ENCODE peak calls at places on chromosome 1, in eight cellular contexts. W, O, A, D, K, J, R and T are unnamed samples. For H3K4me1, the result is how much of the 10 kb centered on the place peaks cover.

GRCh38 chr1:172903581-172904220 is 147.0 kb downstream of the TNFSF18 start:
- DNase-seq in O (peak), R (no peak), W (no peak), K (no peak), A (no peak), J (no peak), D (no peak), T (no peak)

GRCh38 chr1:158203693-158204457 is 23.2 kb downstream of the CD1D start:
- DNase-seq in W (peak), O (peak), K (peak), D (no peak), R (no peak), J (no peak), A (no peak), T (peak)

GRCh38 chr1:172895761-172896160 is 155.0 kb downstream of the TNFSF18 start:
- DNase-seq in J (no peak), A (no peak), W (no peak), R (no peak), D (no peak), O (no peak), K (no peak), T (peak)

GRCh38 chr1:202968895-202969295 is 1.8 kb upstream of the CYB5R1 start:
- DNase-seq in K (peak), W (peak), A (peak), R (peak), J (peak), O (peak), D (no peak), T (peak)

GRCh38 chr1:36134805-36135339 is 9.8 kb upstream of the COL8A2 start:
- DNase-seq in R (no peak), W (peak), K (no peak), J (peak), D (no peak), A (no peak), O (peak), T (no peak)

GRCh38 chr1:168488153-168488552 is 55.6 kb downstream of the XCL2 start:
- DNase-seq in W (no peak), K (no peak), D (no peak), J (no peak), O (peak), R (no peak), A (peak), T (no peak)

GRCh38 chr1:218345673-218346390 is 696 bp downstream of the TGFB2 start:
- DNase-seq in R (peak), J (peak), D (peak), A (peak), W (peak), O (peak), K (peak), T (peak)

GRCh38 chr1:204858381-204858821 is 12.3 kb upstream of the NFASC start:
- DNase-seq in A (no peak), K (no peak), W (no peak), D (no peak), J (no peak), R (no peak), O (peak), T (no peak)

GRCh38 chr1:198494139-198494538 is 46.3 kb downstream of the ATP6V1G3 start:
- DNase-seq in J (no peak), W (no peak), D (no peak), K (no peak), O (no peak), A (no peak), R (no peak), T (no peak)

GRCh38 chr1:8396083-8396911 is 78.4 kb downstream of the SLC45A1 start:
- DNase-seq in D (no peak), A (no peak), R (no peak), K (peak), J (no peak), O (peak), W (no peak), T (no peak)

DNA sequence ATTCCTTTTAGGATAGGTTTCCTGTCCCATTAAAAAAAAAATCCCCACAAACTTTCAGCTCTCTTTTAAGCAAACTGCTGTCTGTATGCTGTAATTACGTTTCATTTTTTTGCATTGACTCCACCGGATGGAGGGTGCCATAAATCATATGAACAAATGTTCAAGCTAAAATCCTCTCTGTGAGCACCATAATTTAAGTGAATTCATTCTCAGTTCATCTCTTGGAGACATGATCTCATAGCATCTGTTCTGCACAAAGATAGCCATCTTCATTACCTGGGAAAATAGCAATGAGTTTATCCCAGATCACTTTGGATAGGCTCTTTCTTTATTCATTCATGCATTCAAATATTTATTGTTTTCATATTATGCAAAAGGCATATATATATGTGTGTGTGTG is 379.4 kb downstream of the TTLL7 start:
- DNase-seq in O (no peak), A (no peak), W (no peak), D (no peak), K (peak), R (no peak), J (no peak), T (no peak)
- H3K27ac ChIP-seq in O (no peak), A (no peak), W (no peak), D (no peak), K (no peak), R (no peak), J (no peak), T (no peak)

DNA sequence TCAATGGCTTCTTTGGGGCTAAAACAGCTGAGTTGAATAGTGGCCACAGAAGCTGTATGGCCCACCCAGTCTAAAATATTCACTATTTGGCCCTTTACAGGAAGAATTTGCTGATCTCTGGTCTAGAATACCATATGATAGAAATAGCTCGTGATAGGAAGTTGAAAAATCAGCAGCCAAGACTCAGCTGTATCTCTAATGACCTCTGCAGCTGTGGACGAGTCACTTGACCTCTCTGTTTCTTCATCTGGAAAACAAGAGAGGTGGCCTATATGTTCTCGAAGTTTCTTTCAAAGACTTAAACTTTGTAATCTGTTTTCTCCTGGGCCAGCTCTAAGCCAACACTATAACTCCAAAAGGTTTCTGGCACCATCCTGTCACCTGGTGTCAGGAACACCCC is 129.2 kb downstream of the ZBTB18 start:
- DNase-seq in W (no peak), R (no peak), J (no peak), A (no peak), O (peak), K (no peak), D (no peak), T (no peak)
- H3K4me1 ChIP-seq in W (under half), R (under half), J (under half), A (under half), O (under half), K (under half), D (under half), T (under half)

GRCh38 chr1:20367626-20368025 is 77.0 kb downstream of the VWA5B1 start:
- DNase-seq in R (no peak), D (no peak), A (no peak), K (no peak), O (no peak), W (no peak), J (no peak), T (no peak)
- H3K4me3 ChIP-seq in R (no peak), D (no peak), A (no peak), K (no peak), O (no peak), W (no peak), J (no peak), T (no peak)

DNA sequence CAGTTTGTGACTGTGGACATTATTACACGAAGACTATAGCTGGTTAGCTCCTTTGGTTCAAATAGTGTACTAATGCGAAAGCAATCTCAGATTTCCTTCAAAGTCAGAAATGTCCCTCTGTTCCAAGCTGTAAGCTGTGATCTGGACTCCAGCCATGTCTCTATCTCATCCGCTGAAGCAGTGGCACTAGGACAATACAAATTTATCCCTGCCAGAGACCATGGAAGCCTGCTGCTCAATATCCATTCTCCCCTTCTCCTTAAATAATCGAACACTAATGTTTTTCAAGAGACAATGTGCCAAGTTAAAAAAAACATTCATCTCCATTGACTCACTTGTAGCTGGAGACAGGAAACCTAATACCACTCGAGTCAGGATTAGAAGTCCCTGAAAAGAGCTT is 38.5 kb upstream of the PGBD5 start:
- DNase-seq in R (no peak), A (no peak), W (no peak), K (no peak), D (no peak), O (peak), J (no peak), T (no peak)
- H3K27ac ChIP-seq in R (no peak), A (no peak), W (no peak), K (no peak), D (no peak), O (no peak), J (no peak), T (no peak)

GRCh38 chr1:2050793-2051682 is 827 bp downstream of the PRKCZ start:
- DNase-seq in R (no peak), A (no peak), O (no peak), W (no peak), J (no peak), D (peak), K (no peak), T (peak)
- H3K4me1 ChIP-seq in R (under half), A (under half), O (under half), W (under half), J (under half), D (under half), K (under half), T (under half)

GRCh38 chr1:61119085-61119484 is 36.7 kb downstream of the NFIA start:
- DNase-seq in R (no peak), O (no peak), A (no peak), J (no peak), W (no peak), K (no peak), D (no peak), T (peak)

GRCh38 chr1:61122389-61122788 is 40.0 kb downstream of the NFIA start:
- DNase-seq in A (no peak), R (no peak), O (no peak), K (no peak), D (no peak), W (no peak), J (no peak), T (no peak)

GRCh38 chr1:61120998-61121397 is 38.6 kb downstream of the NFIA start:
- DNase-seq in A (no peak), K (peak), J (no peak), R (no peak), W (no peak), O (no peak), D (no peak), T (peak)

GRCh38 chr1:61121631-61122030 is 39.3 kb downstream of the NFIA start:
- DNase-seq in A (no peak), O (no peak), W (no peak), R (no peak), K (no peak), D (no peak), J (no peak), T (no peak)

DNA sequence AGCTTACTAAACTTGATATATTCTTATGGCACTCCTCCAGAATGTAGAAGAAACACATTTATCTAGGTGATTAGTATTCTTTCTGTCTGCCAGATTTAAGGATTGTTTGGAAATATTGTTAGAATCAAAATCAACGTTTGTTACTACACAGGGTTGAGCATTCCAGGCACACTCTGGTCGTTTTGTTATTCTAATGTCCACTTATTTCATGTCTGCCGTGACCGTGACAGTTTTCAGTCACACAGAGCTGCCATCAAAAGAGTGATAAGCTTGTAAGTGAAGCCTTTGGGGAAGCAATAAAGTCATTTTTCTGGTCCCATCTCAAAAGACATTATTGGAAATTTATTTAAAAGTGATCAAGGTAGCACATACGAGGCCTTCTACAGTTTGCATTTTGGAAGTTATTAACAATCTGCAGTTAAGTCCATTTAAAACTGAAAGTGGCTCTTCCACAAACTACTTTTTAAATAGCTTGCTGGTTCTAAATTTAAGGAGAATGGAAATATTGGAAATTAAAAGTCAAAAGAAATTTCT is 38.0 kb downstream of the NFIA start:
- DNase-seq in J (no peak), A (no peak), D (no peak), R (no peak), O (no peak), K (no peak), W (no peak), T (no peak)
- H3K4me3 ChIP-seq in J (no peak), A (peak), D (no peak), R (peak), O (peak), K (peak), W (no peak), T (no peak)

DNA sequence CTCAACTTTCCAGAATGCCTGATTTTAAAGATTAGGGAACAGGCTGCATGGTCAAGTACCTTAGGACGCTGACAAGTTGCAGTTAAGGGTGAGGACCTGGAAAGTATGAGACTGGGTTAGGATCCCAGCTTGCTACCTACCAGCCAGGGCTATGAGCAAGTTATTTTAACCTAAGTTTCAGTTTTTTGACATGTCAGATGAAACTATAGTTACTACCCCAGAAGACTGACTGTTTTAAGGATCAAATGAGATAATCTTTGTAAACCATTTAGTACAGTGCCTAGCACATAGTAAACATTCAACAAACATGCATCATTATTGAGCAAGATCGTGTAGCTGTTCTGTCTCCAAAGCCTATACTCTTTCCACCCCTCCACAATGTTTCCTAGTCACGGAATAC is 14.4 kb downstream of the THEMIS2 start:
- DNase-seq in W (no peak), J (no peak), A (no peak), R (no peak), K (no peak), O (no peak), D (no peak), T (no peak)
- H3K27ac ChIP-seq in W (peak), J (peak), A (peak), R (peak), K (no peak), O (no peak), D (peak), T (no peak)